ENCODE peak calls at places on chromosomes 4 and X, in eight cellular contexts. L, N, W, U, Z, D, A and E are unnamed samples.

GRCh38 chr4:121256887-121257426 is 92.8 kb upstream of the TNIP3 start:
- DNase-seq in Z (no peak), A (no peak), L (no peak), W (no peak), D (no peak), U (no peak), N (no peak), E (no peak)

GRCh38 chr4:10346023-10346422 is 111.2 kb downstream of the ZNF518B start:
- DNase-seq in L (no peak), U (no peak), Z (no peak), W (no peak), N (no peak), D (no peak), A (no peak), E (no peak)

GRCh38 chr4:20042769-20043168 is 208.9 kb upstream of the SLIT2 start:
- DNase-seq in A (peak; percentile 88), Z (no peak), L (no peak), D (no peak), N (no peak), U (no peak), W (no peak), E (no peak)

GRCh38 chr4:52877694-52878093 is 15.6 kb downstream of the RASL11B start:
- DNase-seq in U (no peak), Z (no peak), L (no peak), W (no peak), D (no peak), N (no peak), A (no peak), E (no peak)

GRCh38 chrX:130084651-130085237 is 25.6 kb downstream of the ELF4 start:
- DNase-seq in A (no peak), U (no peak), D (no peak), Z (peak; percentile 18), N (no peak), W (no peak), L (peak; percentile 27), E (no peak)

GRCh38 chrX:45274576-45274975 is 73.9 kb upstream of the DIPK2B start:
- DNase-seq in A (peak; percentile 55), W (no peak), Z (no peak), D (no peak), N (no peak), L (no peak), U (no peak), E (no peak)

GRCh38 chrX:23434356-23434884 is 99.8 kb downstream of the PTCHD1 start:
- DNase-seq in A (no peak), W (no peak), D (peak; percentile 37), L (no peak), U (no peak), N (peak; percentile 91), Z (peak; percentile 79), E (peak; percentile 81)

GRCh38 chr4:108048997-108049396 is 59.3 kb downstream of the HADH start:
- DNase-seq in L (no peak), U (no peak), N (no peak), W (no peak), Z (no peak), A (no peak), D (no peak), E (no peak)

DNA sequence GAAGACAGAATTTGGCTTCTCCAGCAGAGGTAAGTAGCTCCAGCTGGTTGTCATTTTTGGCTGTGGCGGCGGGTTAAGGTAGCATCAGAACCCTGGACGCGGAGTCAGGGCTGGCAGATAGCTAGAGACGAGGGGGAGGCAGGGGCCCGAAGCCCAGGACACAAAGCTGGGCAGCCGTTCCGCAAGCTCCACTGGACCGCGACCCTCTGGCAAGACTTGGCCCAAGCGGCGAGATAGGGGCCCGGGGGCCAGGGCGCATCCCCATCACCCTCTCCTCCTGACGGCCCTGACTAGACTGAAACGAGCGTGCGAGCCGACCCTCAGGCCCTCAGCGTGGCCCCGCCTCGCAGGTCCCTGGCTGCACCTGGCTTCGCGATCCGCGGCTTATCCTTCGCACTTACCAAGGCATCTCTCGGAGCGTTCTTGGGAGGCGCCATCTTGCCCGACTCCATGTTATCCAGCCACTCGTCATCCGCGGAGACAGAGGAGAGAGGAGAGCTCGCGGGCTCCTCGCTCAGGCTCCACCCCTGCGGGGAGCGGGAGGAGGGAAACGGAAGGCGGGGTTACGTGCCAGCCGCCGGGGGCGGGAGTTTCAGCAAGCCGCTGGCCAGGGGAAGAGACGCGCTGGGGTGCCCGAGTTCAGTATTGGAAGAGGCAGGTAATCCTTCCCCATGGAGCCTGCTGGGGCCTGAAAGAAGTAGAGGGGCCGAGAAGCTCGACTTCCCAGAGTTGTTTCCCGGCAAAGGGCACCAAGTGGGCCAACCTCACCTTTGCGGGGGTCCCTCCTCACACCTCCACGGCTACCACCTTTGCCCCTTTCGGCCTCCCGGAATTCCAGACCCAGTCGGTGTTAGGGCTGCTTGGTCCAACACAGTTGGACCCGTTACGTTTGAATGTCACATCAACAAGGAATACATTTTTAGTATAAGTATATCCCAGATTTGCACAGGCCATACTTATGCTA is at the start of gene TAF9B:
- DNase-seq in Z (peak; percentile 88), N (peak; percentile 92), W (peak; percentile 94), U (peak; percentile 20), L (peak; percentile 89), A (peak; percentile 80), D (peak; percentile 84), E (peak; percentile 89)
- TF ChIP-seq POLR2A in Z (peak; percentile 48), N (no peak), W (no peak), U (no peak), L (peak; percentile 83), A (peak; percentile 55), D (peak; percentile 47), E (no peak)

GRCh38 chr4:3238721-3239120 is 10.2 kb upstream of the MSANTD1 start:
- DNase-seq in L (no peak), D (no peak), A (no peak), W (no peak), U (no peak), Z (no peak), N (no peak), E (no peak)

GRCh38 chr4:3236326-3236878 is 12.6 kb upstream of the MSANTD1 start:
- DNase-seq in N (no peak), L (no peak), Z (peak; percentile 2), U (no peak), D (no peak), A (no peak), W (no peak), E (no peak)

GRCh38 chr4:3237266-3237665 is 11.7 kb upstream of the MSANTD1 start:
- DNase-seq in Z (no peak), A (no peak), W (no peak), L (no peak), D (no peak), N (no peak), U (no peak), E (no peak)

GRCh38 chr4:3239342-3239741 is 9.6 kb upstream of the MSANTD1 start:
- DNase-seq in N (no peak), Z (no peak), W (no peak), D (no peak), U (no peak), L (no peak), A (no peak), E (no peak)

GRCh38 chr4:3237711-3238560 is 11.0 kb upstream of the MSANTD1 start:
- DNase-seq in U (no peak), L (no peak), W (no peak), D (no peak), N (no peak), Z (no peak), A (no peak), E (no peak)
- H3K36me3 ChIP-seq in U (peaks cover 100% of the 10 kb centered on the region), L (peaks cover 22% of the 10 kb centered on the region), W (peaks cover 76% of the 10 kb centered on the region), D (no peaks in the 10 kb centered on the region), N (peaks cover 53% of the 10 kb centered on the region), Z (peaks cover 12% of the 10 kb centered on the region), A (peaks cover 2% of the 10 kb centered on the region), E (peaks cover 88% of the 10 kb centered on the region)

GRCh38 chr4:73615613-73616012 is 4.6 kb downstream of the RASSF6 start:
- DNase-seq in D (no peak), L (no peak), A (no peak), N (no peak), Z (no peak), W (no peak), U (no peak), E (no peak)

GRCh38 chr4:73621357-73621756 is 1.1 kb upstream of the RASSF6 start:
- DNase-seq in W (no peak), N (no peak), U (no peak), D (no peak), Z (no peak), A (no peak), L (no peak), E (no peak)

GRCh38 chr4:73617256-73617655 is 3.0 kb downstream of the RASSF6 start:
- DNase-seq in D (no peak), Z (no peak), U (no peak), N (no peak), L (no peak), W (no peak), A (no peak), E (no peak)

GRCh38 chr4:73620115-73620792 is at the start of gene RASSF6:
- DNase-seq in W (peak; percentile 81), N (no peak), D (peak; percentile 21), U (no peak), Z (no peak), A (no peak), L (peak; percentile 27), E (no peak)

GRCh38 chr4:73619351-73619750 is 885 bp downstream of the RASSF6 start:
- DNase-seq in N (no peak), D (no peak), Z (no peak), W (no peak), L (no peak), A (no peak), U (no peak), E (no peak)
- H3K4me3 ChIP-seq in N (no peak overlapping the region), D (no peak overlapping the region), Z (no peak overlapping the region), W (no peak overlapping the region), L (no peak overlapping the region), A (no peak overlapping the region), U (peak overlapping the region; percentile 14), E (peak overlapping the region; percentile 53)

GRCh38 chr4:185005209-185005819 is 13.0 kb upstream of the HELT start:
- DNase-seq in A (peak; percentile 68), L (peak; percentile 77), N (peak; percentile 86), U (no peak), W (peak; percentile 92), Z (peak; percentile 85), D (peak; percentile 84), E (peak; percentile 89)

GRCh38 chr4:185004562-185005208 is 13.6 kb upstream of the HELT start:
- DNase-seq in L (no peak), N (peak; percentile 73), W (peak; percentile 80), U (no peak), Z (peak; percentile 33), A (no peak), D (peak; percentile 45), E (no peak)

GRCh38 chr4:185002784-185003183 is 15.5 kb upstream of the HELT start:
- DNase-seq in A (no peak), W (no peak), L (no peak), Z (no peak), N (peak; percentile 26), D (no peak), U (no peak), E (no peak)

GRCh38 chr4:185003596-185004351 is 14.5 kb upstream of the HELT start:
- DNase-seq in D (no peak), W (no peak), U (no peak), Z (no peak), A (no peak), L (no peak), N (peak; percentile 34), E (no peak)
- TF ChIP-seq POLR2A in D (no peak), W (no peak), U (no peak), Z (no peak), A (no peak), L (no peak), N (no peak), E (no peak)

GRCh38 chr4:84792366-84793301 is 173.9 kb downstream of the WDFY3 start:
- DNase-seq in L (no peak), Z (no peak), N (no peak), D (no peak), U (no peak), W (no peak), A (no peak), E (no peak)
- H3K36me3 ChIP-seq in L (no peaks in the 10 kb centered on the region), Z (peaks cover 10% of the 10 kb centered on the region), N (peaks cover 4% of the 10 kb centered on the region), D (no peaks in the 10 kb centered on the region), U (peaks cover 90% of the 10 kb centered on the region), W (no peaks in the 10 kb centered on the region), A (peaks cover 20% of the 10 kb centered on the region), E (peaks cover 63% of the 10 kb centered on the region)